ENCODE peak calls at places on chromosome 6, in ten cellular contexts. One of them, this sample, is unnamed.
A peak's percentile ranks its signal among the peaks of the same experiment; 100 is the strongest.

GRCh38 chr6:21045135-21045616 is 510.9 kb downstream of the CDKAL1 start:
- DNase-seq in IMR-90: peak; percentile 10
- DNase-seq in nephron progenitor cell: no peak
- DNase-seq in neural crest cell: no peak
- DNase-seq in neural progenitor cell: no peak
- DNase-seq in BJ: no peak
- DNase-seq in astrocyte of the spinal cord: no peak
- DNase-seq in ovary: no peak
- DNase-seq in hepatocyte: no peak
- DNase-seq in GM20000: no peak
- DNase-seq in this sample: no peak

GRCh38 chr6:129338683-129339082 is 371.3 kb downstream of the ARHGAP18 start:
- DNase-seq in ovary: no peak
- DNase-seq in neural progenitor cell: no peak
- DNase-seq in nephron progenitor cell: no peak
- DNase-seq in neural crest cell: no peak
- DNase-seq in BJ: no peak
- DNase-seq in IMR-90: no peak
- DNase-seq in astrocyte of the spinal cord: no peak
- DNase-seq in hepatocyte: no peak
- DNase-seq in GM20000: no peak
- DNase-seq in this sample: no peak

GRCh38 chr6:168181776-168182765 is 103.1 kb upstream of the FRMD1 start:
- DNase-seq in GM20000: no peak
- DNase-seq in astrocyte of the spinal cord: no peak
- DNase-seq in neural crest cell: no peak
- DNase-seq in ovary: no peak
- DNase-seq in hepatocyte: no peak
- DNase-seq in BJ: no peak
- DNase-seq in IMR-90: no peak
- DNase-seq in neural progenitor cell: peak; percentile 75
- DNase-seq in nephron progenitor cell: no peak
- DNase-seq in this sample: no peak

GRCh38 chr6:169312658-169313346 is 59.2 kb upstream of the THBS2 start:
- DNase-seq in hepatocyte: no peak
- DNase-seq in nephron progenitor cell: no peak
- DNase-seq in astrocyte of the spinal cord: no peak
- DNase-seq in neural progenitor cell: no peak
- DNase-seq in GM20000: no peak
- DNase-seq in IMR-90: no peak
- DNase-seq in ovary: peak; percentile 58
- DNase-seq in neural crest cell: no peak
- DNase-seq in BJ: no peak
- DNase-seq in this sample: peak; percentile 53

GRCh38 chr6:93417421-93417996 is 1.9 kb downstream of the EPHA7 start:
- DNase-seq in astrocyte of the spinal cord: peak; percentile 70
- DNase-seq in ovary: no peak
- DNase-seq in neural progenitor cell: no peak
- DNase-seq in nephron progenitor cell: peak; percentile 40
- DNase-seq in hepatocyte: peak; percentile 48
- DNase-seq in IMR-90: no peak
- DNase-seq in neural crest cell: no peak
- DNase-seq in GM20000: peak; percentile 42
- DNase-seq in BJ: no peak
- DNase-seq in this sample: peak; percentile 46

GRCh38 chr6:26354162-26354561 is 10.8 kb upstream of the BTN3A2 start:
- DNase-seq in hepatocyte: no peak
- DNase-seq in nephron progenitor cell: no peak
- DNase-seq in GM20000: no peak
- DNase-seq in ovary: no peak
- DNase-seq in BJ: no peak
- DNase-seq in neural crest cell: no peak
- DNase-seq in IMR-90: no peak
- DNase-seq in astrocyte of the spinal cord: no peak
- DNase-seq in neural progenitor cell: no peak
- DNase-seq in this sample: no peak

GRCh38 chr6:75602164-75602896 is 650 bp downstream of the SENP6 start:
- DNase-seq in astrocyte of the spinal cord: no peak
- DNase-seq in hepatocyte: peak; percentile 68
- DNase-seq in nephron progenitor cell: peak; percentile 71
- DNase-seq in BJ: no peak
- DNase-seq in GM20000: peak; percentile 54
- DNase-seq in ovary: peak; percentile 46
- DNase-seq in neural crest cell: peak; percentile 39
- DNase-seq in neural progenitor cell: peak; percentile 80
- DNase-seq in IMR-90: peak; percentile 42
- DNase-seq in this sample: peak; percentile 60

GRCh38 chr6:31354788-31355539 is 2.0 kb downstream of the HLA-B start:
- DNase-seq in hepatocyte: no peak
- DNase-seq in GM20000: no peak
- DNase-seq in neural crest cell: no peak
- DNase-seq in neural progenitor cell: no peak
- DNase-seq in astrocyte of the spinal cord: no peak
- DNase-seq in ovary: no peak
- DNase-seq in nephron progenitor cell: no peak
- DNase-seq in IMR-90: no peak
- DNase-seq in BJ: no peak
- DNase-seq in this sample: no peak

GRCh38 chr6:76615395-76615794 is 542.9 kb upstream of the IMPG1 start:
- DNase-seq in nephron progenitor cell: no peak
- DNase-seq in hepatocyte: no peak
- DNase-seq in BJ: no peak
- DNase-seq in neural crest cell: no peak
- DNase-seq in neural progenitor cell: no peak
- DNase-seq in astrocyte of the spinal cord: no peak
- DNase-seq in IMR-90: no peak
- DNase-seq in GM20000: no peak
- DNase-seq in ovary: no peak
- DNase-seq in this sample: no peak

GRCh38 chr6:73455865-73456629 is 4.0 kb upstream of the CGAS start:
- DNase-seq in astrocyte of the spinal cord: no peak
- DNase-seq in IMR-90: peak; percentile 41
- DNase-seq in GM20000: no peak
- DNase-seq in BJ: no peak
- DNase-seq in hepatocyte: no peak
- DNase-seq in nephron progenitor cell: no peak
- DNase-seq in neural crest cell: no peak
- DNase-seq in neural progenitor cell: no peak
- DNase-seq in ovary: no peak
- DNase-seq in this sample: peak; percentile 76

GRCh38 chr6:99790679-99791078 is 184.0 kb downstream of the PRDM13 start:
- DNase-seq in neural progenitor cell: no peak
- DNase-seq in IMR-90: no peak
- DNase-seq in ovary: no peak
- DNase-seq in GM20000: no peak
- DNase-seq in hepatocyte: no peak
- DNase-seq in nephron progenitor cell: no peak
- DNase-seq in neural crest cell: no peak
- DNase-seq in BJ: no peak
- DNase-seq in astrocyte of the spinal cord: no peak
- DNase-seq in this sample: no peak

GRCh38 chr6:160487116-160487515 is 138.9 kb downstream of the SLC22A3 start:
- DNase-seq in neural crest cell: no peak
- DNase-seq in neural progenitor cell: no peak
- DNase-seq in BJ: no peak
- DNase-seq in nephron progenitor cell: no peak
- DNase-seq in ovary: no peak
- DNase-seq in hepatocyte: no peak
- DNase-seq in astrocyte of the spinal cord: no peak
- DNase-seq in IMR-90: no peak
- DNase-seq in GM20000: no peak
- DNase-seq in this sample: no peak

GRCh38 chr6:160523223-160523622 is 140.9 kb downstream of the LPA start:
- DNase-seq in astrocyte of the spinal cord: no peak
- DNase-seq in hepatocyte: no peak
- DNase-seq in BJ: no peak
- DNase-seq in GM20000: no peak
- DNase-seq in neural crest cell: no peak
- DNase-seq in neural progenitor cell: no peak
- DNase-seq in ovary: no peak
- DNase-seq in nephron progenitor cell: no peak
- DNase-seq in IMR-90: no peak
- DNase-seq in this sample: no peak

DNA sequence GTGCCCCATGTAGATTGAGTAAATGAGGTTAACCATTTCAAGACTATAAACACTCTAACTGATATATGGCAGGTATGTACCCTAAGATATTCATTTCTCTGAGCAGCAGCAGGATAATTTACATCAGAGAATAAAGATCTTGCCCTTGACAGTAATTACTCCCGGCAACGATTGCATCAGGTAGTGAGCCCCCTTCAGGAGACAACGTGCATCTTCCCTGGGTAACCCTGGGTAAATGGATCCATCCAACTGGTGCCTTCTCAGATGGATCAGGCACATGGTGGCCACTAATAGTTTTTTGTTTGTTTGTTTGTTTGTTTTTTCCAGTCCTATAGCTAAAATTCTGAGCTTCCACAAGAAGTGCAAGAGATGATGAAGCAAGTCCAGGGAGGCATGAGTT is 469.4 kb upstream of the SLC35B3 start:
- DNase-seq in astrocyte of the spinal cord: no peak
- DNase-seq in hepatocyte: no peak
- DNase-seq in neural crest cell: no peak
- DNase-seq in IMR-90: no peak
- DNase-seq in ovary: no peak
- DNase-seq in GM20000: no peak
- DNase-seq in BJ: no peak
- DNase-seq in neural progenitor cell: peak; percentile 18
- DNase-seq in nephron progenitor cell: no peak
- DNase-seq in this sample: no peak
- TF ChIP-seq CTCF in astrocyte of the spinal cord: peak; percentile 7
- TF ChIP-seq CTCF in hepatocyte: no peak
- TF ChIP-seq CTCF in neural crest cell: peak; percentile 43
- TF ChIP-seq CTCF in IMR-90: no peak
- TF ChIP-seq CTCF in ovary: no peak
- TF ChIP-seq CTCF in GM20000: peak; percentile 18
- TF ChIP-seq CTCF in BJ: no peak
- TF ChIP-seq CTCF in neural progenitor cell: peak; percentile 56
- TF ChIP-seq CTCF in nephron progenitor cell: peak; percentile 17
- TF ChIP-seq CTCF in this sample: no peak

DNA sequence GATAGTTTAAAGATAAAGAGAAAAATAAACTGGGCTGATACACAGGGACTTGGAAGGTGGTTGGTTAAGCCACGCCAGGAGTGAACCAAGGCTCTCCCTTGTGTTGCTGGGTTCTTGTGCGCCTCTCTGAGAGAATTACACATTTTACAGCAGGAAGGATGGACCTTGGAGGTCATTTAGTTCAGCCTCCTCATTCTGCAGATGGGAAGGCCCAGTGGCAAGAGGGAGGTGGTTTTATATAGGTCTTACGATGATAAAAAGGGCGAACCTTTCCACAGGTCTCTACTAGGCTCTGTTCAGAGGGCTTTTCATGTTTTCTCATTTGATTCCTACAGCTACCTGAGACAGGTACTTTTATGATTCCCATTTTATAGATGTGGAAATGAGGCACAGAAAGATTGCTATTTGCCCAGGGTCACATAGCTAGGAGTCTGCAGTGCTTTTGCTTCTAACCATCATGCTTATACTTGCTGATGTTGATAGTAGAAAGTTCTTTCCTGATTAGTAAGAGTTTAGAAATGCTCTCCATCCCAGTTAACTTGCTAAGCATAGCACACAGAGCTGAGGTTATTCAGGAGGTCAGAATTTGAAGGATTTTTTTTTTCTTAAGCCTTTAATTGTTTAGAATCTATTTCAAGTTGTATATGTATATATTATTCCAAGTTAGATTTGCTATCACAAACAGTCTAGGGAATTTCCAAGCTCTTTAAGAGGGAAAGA is 12.8 kb downstream of the HIVEP1 start:
- DNase-seq in GM20000: no peak
- DNase-seq in neural progenitor cell: no peak
- DNase-seq in IMR-90: peak; percentile 95
- DNase-seq in astrocyte of the spinal cord: peak; percentile 68
- DNase-seq in BJ: no peak
- DNase-seq in ovary: no peak
- DNase-seq in neural crest cell: no peak
- DNase-seq in hepatocyte: no peak
- DNase-seq in nephron progenitor cell: no peak
- DNase-seq in this sample: peak; percentile 49
- TF ChIP-seq CTCF in GM20000: no peak
- TF ChIP-seq CTCF in neural progenitor cell: no peak
- TF ChIP-seq CTCF in IMR-90: no peak
- TF ChIP-seq CTCF in astrocyte of the spinal cord: no peak
- TF ChIP-seq CTCF in BJ: no peak
- TF ChIP-seq CTCF in ovary: no peak
- TF ChIP-seq CTCF in neural crest cell: no peak
- TF ChIP-seq CTCF in hepatocyte: no peak
- TF ChIP-seq CTCF in nephron progenitor cell: no peak
- TF ChIP-seq CTCF in this sample: no peak

GRCh38 chr6:41724638-41725501 is 10.5 kb downstream of the TFEB start:
- DNase-seq in nephron progenitor cell: no peak
- DNase-seq in BJ: no peak
- DNase-seq in GM20000: no peak
- DNase-seq in neural progenitor cell: no peak
- DNase-seq in ovary: no peak
- DNase-seq in astrocyte of the spinal cord: no peak
- DNase-seq in hepatocyte: peak; percentile 56
- DNase-seq in neural crest cell: no peak
- DNase-seq in IMR-90: no peak
- DNase-seq in this sample: no peak
- TF ChIP-seq CTCF in nephron progenitor cell: no peak
- TF ChIP-seq CTCF in BJ: no peak
- TF ChIP-seq CTCF in GM20000: no peak
- TF ChIP-seq CTCF in neural progenitor cell: no peak
- TF ChIP-seq CTCF in ovary: no peak
- TF ChIP-seq CTCF in astrocyte of the spinal cord: no peak
- TF ChIP-seq CTCF in hepatocyte: no peak
- TF ChIP-seq CTCF in neural crest cell: no peak
- TF ChIP-seq CTCF in IMR-90: no peak
- TF ChIP-seq CTCF in this sample: no peak

DNA sequence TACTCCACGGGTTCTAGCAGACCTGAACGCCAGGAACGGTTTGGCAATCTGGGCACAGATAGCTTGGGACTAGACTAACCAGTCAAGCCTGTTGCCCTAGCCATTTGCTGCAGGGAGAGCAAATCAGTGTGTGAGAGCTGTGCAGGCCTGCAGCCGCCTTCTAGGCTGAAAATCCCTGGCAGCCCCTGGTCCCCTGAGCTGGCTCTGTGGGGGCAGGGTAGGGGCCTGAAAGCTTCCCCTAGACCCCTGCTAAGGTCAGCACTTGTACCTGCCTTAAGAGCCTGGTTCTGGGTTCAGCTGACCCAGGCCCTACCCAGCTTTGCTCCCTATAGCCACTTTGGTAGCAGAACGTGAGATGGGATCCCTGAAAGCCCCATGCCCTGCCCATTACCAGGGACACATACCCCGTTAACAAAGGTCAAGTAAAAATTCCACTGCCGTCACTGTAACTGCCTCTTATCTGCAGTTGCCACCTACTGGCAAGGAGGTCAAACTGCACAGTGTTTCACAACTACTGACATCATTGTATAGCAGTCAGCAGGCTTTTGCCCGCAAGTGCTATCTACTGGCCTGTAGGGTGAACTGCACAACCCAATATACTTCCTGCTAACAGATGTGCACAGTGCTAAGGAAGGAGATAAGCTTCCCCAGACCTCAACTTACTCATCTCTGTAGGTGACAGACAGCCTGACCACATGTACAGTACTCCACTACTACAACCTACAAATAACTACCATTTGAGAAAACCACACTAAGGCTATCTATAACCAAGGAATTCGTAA is 95.1 kb upstream of the OLIG3 start:
- DNase-seq in BJ: no peak
- DNase-seq in GM20000: peak; percentile 56
- DNase-seq in neural crest cell: no peak
- DNase-seq in nephron progenitor cell: no peak
- DNase-seq in IMR-90: peak; percentile 50
- DNase-seq in neural progenitor cell: peak; percentile 71
- DNase-seq in hepatocyte: peak; percentile 29
- DNase-seq in ovary: no peak
- DNase-seq in astrocyte of the spinal cord: peak; percentile 31
- DNase-seq in this sample: peak; percentile 43
- TF ChIP-seq CTCF in BJ: peak; percentile 29
- TF ChIP-seq CTCF in GM20000: peak; percentile 19
- TF ChIP-seq CTCF in neural crest cell: peak; percentile 66
- TF ChIP-seq CTCF in nephron progenitor cell: peak; percentile 29
- TF ChIP-seq CTCF in IMR-90: peak; percentile 45
- TF ChIP-seq CTCF in neural progenitor cell: peak; percentile 67
- TF ChIP-seq CTCF in hepatocyte: peak; percentile 31
- TF ChIP-seq CTCF in ovary: no peak
- TF ChIP-seq CTCF in astrocyte of the spinal cord: peak; percentile 49
- TF ChIP-seq CTCF in this sample: peak; percentile 67